ENCODE peak calls at places on chromosomes 5 and 9, in eight cellular contexts. D is heart left ventricle, E is prostate gland, Y is mesenchymal stem cell, L is pancreas, A is cardiac fibroblast, N is foreskin fibroblast, P is fibroblast of lung. J is an unnamed sample.

GRCh38 chr5:171895076-171895475 is 109.5 kb downstream of the SMIM23 start:
- DNase-seq in D (no peak), E (no peak), Y (no peak), L (no peak), A (no peak), N (no peak), P (no peak), J (no peak)

GRCh38 chr9:127519301-127520166 is 68.2 kb downstream of the LRSAM1 start:
- DNase-seq in D (no peak), E (no peak), Y (peak; percentile 99), L (peak; percentile 54), A (peak; percentile 98), N (peak; percentile 97), P (peak; percentile 99), J (peak; percentile 97)

GRCh38 chr5:17976404-17976803 is 342.1 kb downstream of the TAF11L14 start:
- DNase-seq in D (no peak), E (no peak), Y (no peak), L (no peak), A (no peak), N (no peak), P (no peak), J (no peak)

GRCh38 chr9:134290603-134291451 is 35.4 kb upstream of the RXRA start:
- DNase-seq in D (no peak), E (no peak), Y (no peak), L (no peak), A (no peak), N (no peak), P (no peak), J (no peak)

GRCh38 chr9:38277601-38278200 is 114.8 kb upstream of the ALDH1B1 start:
- DNase-seq in D (no peak), E (no peak), Y (no peak), L (no peak), A (peak; percentile 5), N (no peak), P (no peak), J (no peak)

GRCh38 chr5:141617682-141618029 is 1.1 kb downstream of the DIAPH1 start:
- DNase-seq in D (no peak), E (no peak), Y (peak; percentile 44), L (no peak), A (peak; percentile 28), N (peak; percentile 36), P (no peak), J (no peak)

GRCh38 chr5:148268556-148268955 is at the start of gene SPINK13:
- DNase-seq in D (no peak), E (no peak), Y (peak; percentile 82), L (no peak), A (peak; percentile 74), N (peak; percentile 2), P (peak; percentile 86), J (peak; percentile 65)

GRCh38 chr5:151413800-151414199 is 33.6 kb upstream of the SLC36A1 start:
- DNase-seq in D (no peak), E (no peak), Y (no peak), L (no peak), A (no peak), N (no peak), P (no peak), J (no peak)

GRCh38 chr9:120387257-120387999 is 192.5 kb downstream of the CDK5RAP2 start:
- DNase-seq in D (no peak), E (no peak), Y (no peak), L (no peak), A (no peak), N (no peak), P (no peak), J (no peak)

GRCh38 chr5:138948391-138949222 is 73.5 kb upstream of the LRRTM2 start:
- DNase-seq in D (peak; percentile 30), E (no peak), Y (no peak), L (no peak), A (no peak), N (no peak), P (no peak), J (no peak)

GRCh38 chr5:90111354-90112070 is 298.0 kb downstream of the CETN3 start:
- DNase-seq in D (no peak), E (no peak), Y (no peak), L (no peak), A (peak; percentile 77), N (no peak), P (peak; percentile 24), J (no peak)

GRCh38 chr5:81397169-81397568 is 3.2 kb upstream of the ACOT12 start:
- DNase-seq in D (peak; percentile 39), E (no peak), Y (peak; percentile 27), L (no peak), A (peak; percentile 43), N (peak; percentile 78), P (peak; percentile 51), J (no peak)

GRCh38 chr9:132989414-132989996 is 11.0 kb downstream of the GFI1B start:
- DNase-seq in D (no peak), E (no peak), Y (no peak), L (no peak), A (no peak), N (no peak), P (no peak), J (no peak)

GRCh38 chr9:132989014-132989310 is 10.5 kb downstream of the GFI1B start:
- DNase-seq in D (no peak), E (no peak), Y (no peak), L (no peak), A (no peak), N (no peak), P (no peak), J (no peak)

GRCh38 chr9:132993511-132993939 is 15.0 kb downstream of the GFI1B start:
- DNase-seq in D (no peak), E (no peak), Y (no peak), L (no peak), A (no peak), N (no peak), P (no peak), J (no peak)

GRCh38 chr9:132990781-132991180 is 12.3 kb downstream of the GFI1B start:
- DNase-seq in D (no peak), E (no peak), Y (no peak), L (no peak), A (no peak), N (no peak), P (no peak), J (no peak)

DNA sequence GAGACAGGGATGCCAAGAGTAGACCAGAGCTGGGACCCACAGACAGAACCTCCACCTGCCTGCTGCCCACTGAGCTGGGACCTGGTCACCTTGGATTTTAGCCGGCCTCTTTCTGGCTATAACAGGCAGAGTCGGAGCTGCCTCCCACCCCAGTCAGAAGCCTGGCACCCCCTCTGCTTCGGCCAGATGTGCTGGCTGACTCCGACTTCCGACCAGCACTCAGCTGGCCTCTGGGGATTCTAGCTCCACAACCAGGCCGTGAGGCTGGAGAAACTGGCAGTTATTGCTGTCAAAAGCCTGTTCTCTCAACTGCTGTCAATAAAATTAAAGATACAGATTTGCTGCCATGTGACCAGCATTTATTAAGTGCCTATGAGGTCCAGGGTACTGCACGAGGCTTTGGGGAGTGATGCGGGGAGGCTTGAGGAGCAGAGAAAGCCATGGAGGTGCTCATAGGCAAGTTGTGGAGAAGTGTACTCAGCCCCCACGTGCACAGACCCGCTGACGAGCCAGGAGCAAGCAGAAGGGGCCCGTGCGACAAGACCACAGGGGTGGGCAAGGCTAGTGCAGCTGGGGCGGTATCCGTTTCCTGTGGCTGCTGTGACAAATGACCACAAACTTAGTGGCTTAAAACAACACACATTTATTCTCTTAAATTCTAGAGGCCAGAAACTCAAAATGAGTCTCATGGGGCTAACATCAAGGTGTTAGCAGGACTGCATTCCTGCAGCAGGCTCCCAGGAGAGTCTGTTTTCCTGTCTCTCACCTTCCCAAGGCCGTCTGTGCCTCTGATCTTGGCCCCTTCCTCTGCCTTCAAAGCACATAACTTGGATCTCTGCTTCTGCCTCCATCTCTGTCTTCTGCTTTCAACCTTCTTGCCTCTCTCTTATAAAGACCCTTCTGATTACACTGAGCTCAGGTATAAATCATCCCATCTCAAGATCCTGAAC is 13.1 kb downstream of the GFI1B start:
- DNase-seq in D (no peak), E (no peak), Y (no peak), L (no peak), A (no peak), N (no peak), P (no peak), J (no peak)
- H3K4me3 ChIP-seq in D (no peak overlapping the region), E (no peak overlapping the region), Y (no peak overlapping the region), L (no peak overlapping the region), A (no peak overlapping the region), N (no peak overlapping the region), P (no peak overlapping the region), J (no peak overlapping the region)

GRCh38 chr5:54175-54730 is 37.7 kb upstream of the PLEKHG4B start:
- DNase-seq in D (no peak), E (no peak), Y (no peak), L (peak; percentile 68), A (no peak), N (no peak), P (no peak), J (no peak)
- H3K4me3 ChIP-seq in D (peak overlapping the region; percentile 55), E (peak overlapping the region; percentile 61), Y (no peak overlapping the region), L (peak overlapping the region; percentile 67), A (peak overlapping the region; percentile 42), N (peak overlapping the region; percentile 46), P (peak overlapping the region; percentile 26), J (peak overlapping the region; percentile 51)

GRCh38 chr9:34501372-34501771 is 21.4 kb downstream of the ENHO start:
- DNase-seq in D (no peak), E (no peak), Y (no peak), L (no peak), A (no peak), N (no peak), P (no peak), J (no peak)

GRCh38 chr9:34503406-34503805 is 19.4 kb downstream of the ENHO start:
- DNase-seq in D (no peak), E (peak; percentile 79), Y (no peak), L (no peak), A (no peak), N (no peak), P (no peak), J (no peak)

GRCh38 chr9:34502471-34503335 is 20.1 kb downstream of the ENHO start:
- DNase-seq in D (no peak), E (peak; percentile 58), Y (no peak), L (no peak), A (no peak), N (no peak), P (no peak), J (no peak)

GRCh38 chr9:34500623-34501267 is 22.0 kb downstream of the ENHO start:
- DNase-seq in D (peak; percentile 45), E (peak; percentile 51), Y (peak; percentile 51), L (no peak), A (peak; percentile 57), N (peak; percentile 65), P (no peak), J (peak; percentile 9)

DNA sequence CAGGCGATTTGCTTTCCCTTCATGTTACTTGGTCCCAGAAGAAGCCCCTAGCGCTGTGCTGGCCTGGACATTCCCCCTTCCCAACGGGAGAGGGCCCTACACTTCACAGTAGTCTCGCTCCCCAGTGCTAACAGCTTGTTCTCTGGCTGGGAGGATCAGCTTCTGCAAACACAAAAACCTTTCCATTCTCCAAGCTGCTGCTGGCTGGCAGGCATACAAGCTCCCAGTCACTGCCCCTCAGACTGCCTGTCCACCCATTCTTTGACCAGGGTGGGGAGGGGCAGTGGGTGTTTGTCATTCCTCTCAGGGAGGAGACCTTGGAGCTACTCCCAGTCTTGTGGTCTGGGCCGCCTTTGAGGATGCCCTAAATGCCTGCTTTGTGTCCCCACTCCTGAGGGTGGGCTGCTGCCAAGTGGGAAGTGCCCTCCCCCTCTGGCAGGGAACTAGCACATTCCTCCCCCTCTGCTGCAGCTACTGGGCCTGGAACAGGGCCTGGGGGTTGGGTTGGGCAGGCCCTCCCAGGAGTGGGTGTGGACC is 20.8 kb downstream of the ENHO start:
- DNase-seq in D (peak; percentile 61), E (peak; percentile 95), Y (no peak), L (no peak), A (peak; percentile 31), N (peak; percentile 28), P (peak; percentile 89), J (peak; percentile 73)
- H3K4me3 ChIP-seq in D (no peak overlapping the region), E (no peak overlapping the region), Y (no peak overlapping the region), L (no peak overlapping the region), A (no peak overlapping the region), N (no peak overlapping the region), P (no peak overlapping the region), J (no peak overlapping the region)

GRCh38 chr9:121650220-121651013 is 1.0 kb upstream of the DAB2IP start:
- DNase-seq in D (peak; percentile 63), E (no peak), Y (peak; percentile 69), L (peak; percentile 85), A (no peak), N (peak; percentile 26), P (peak; percentile 55), J (no peak)
- H3K4me3 ChIP-seq in D (no peak overlapping the region), E (no peak overlapping the region), Y (no peak overlapping the region), L (peak overlapping the region; percentile 64), A (no peak overlapping the region), N (no peak overlapping the region), P (no peak overlapping the region), J (no peak overlapping the region)

J was measured in astrocyte of the cerebellum.